ENCODE peak calls at places on chromosomes 11 and 22, in six cellular contexts. I is HEK293T, L is H1, W is HCT116, G is K562, Y is HepG2. C is an unnamed sample.

GRCh38 chr11:3946445-3947017 is 91.1 kb downstream of the STIM1 start:
- DNase-seq in I (no peak), L (no peak), W (no peak), G (no peak), Y (no peak), C (no peak)

GRCh38 chr11:73240190-73240781 is 22.2 kb downstream of the P2RY2 start:
- DNase-seq in I (no peak), L (no peak), W (no peak), G (no peak), Y (no peak), C (no peak)

GRCh38 chr11:115342142-115342541 is 162.1 kb downstream of the CADM1 start:
- DNase-seq in I (no peak), L (no peak), W (no peak), G (no peak), Y (no peak), C (no peak)

GRCh38 chr11:40286137-40286536 is 1173.3 kb downstream of the LRRC4C start:
- DNase-seq in I (no peak), L (no peak), W (no peak), G (no peak), Y (no peak), C (no peak)

GRCh38 chr11:66443602-66444001 is 5.0 kb upstream of the MRPL11 start:
- DNase-seq in I (no peak), L (no peak), W (peak; percentile 19), G (no peak), Y (no peak), C (no peak)

GRCh38 chr11:105699203-105699602 is 89.3 kb downstream of the GRIA4 start:
- DNase-seq in I (no peak), L (no peak), W (no peak), G (no peak), Y (no peak), C (no peak)

GRCh38 chr11:33864479-33864878 is 27.4 kb downstream of the LMO2 start:
- DNase-seq in I (no peak), L (no peak), W (no peak), G (no peak), Y (no peak), C (no peak)

GRCh38 chr11:70745936-70746335 is 347.6 kb downstream of the CTTN start:
- DNase-seq in I (no peak), L (no peak), W (no peak), G (no peak), Y (no peak), C (no peak)

GRCh38 chr22:49767355-49768062 is 60.2 kb downstream of the BRD1 start:
- DNase-seq in I (peak; percentile 62), L (peak; percentile 74), W (peak; percentile 42), G (peak; percentile 44), Y (peak; percentile 58), C (peak; percentile 66)

GRCh38 chr22:32591620-32592019 is 117.0 kb downstream of the FBXO7 start:
- DNase-seq in I (no peak), L (no peak), W (no peak), G (no peak), Y (no peak), C (no peak)

GRCh38 chr11:63602296-63602695 is 11.9 kb downstream of the PLAAT3 start:
- DNase-seq in I (no peak), L (no peak), W (no peak), G (no peak), Y (no peak), C (no peak)

GRCh38 chr11:41786087-41786486 is 326.6 kb upstream of the LRRC4C start:
- DNase-seq in I (no peak), L (no peak), W (no peak), G (no peak), Y (no peak), C (no peak)

GRCh38 chr11:35141538-35141937 is 2.6 kb downstream of the CD44 start:
- DNase-seq in I (no peak), L (no peak), W (no peak), G (no peak), Y (no peak), C (no peak)

GRCh38 chr11:67662806-67663514 is 11.5 kb downstream of the ALDH3B2 start:
- DNase-seq in I (peak; percentile 3), L (no peak), W (no peak), G (no peak), Y (no peak), C (peak; percentile 12)

GRCh38 chr11:35167451-35167954 is 28.5 kb downstream of the CD44 start:
- DNase-seq in I (no peak), L (no peak), W (no peak), G (no peak), Y (no peak), C (no peak)

GRCh38 chr11:67105964-67106363 is 13.1 kb upstream of the KDM2A start:
- DNase-seq in I (no peak), L (no peak), W (no peak), G (no peak), Y (no peak), C (no peak)

GRCh38 chr11:66863428-66864125 is 6.7 kb downstream of the LRFN4 start:
- DNase-seq in I (no peak), L (no peak), W (no peak), G (no peak), Y (no peak), C (no peak)

GRCh38 chr11:72446929-72447753 is 12.8 kb upstream of the CLPB start:
- DNase-seq in I (peak; percentile 67), L (no peak), W (peak; percentile 69), G (peak; percentile 45), Y (peak; percentile 62), C (no peak)

GRCh38 chr11:1518301-1518700 is 31.7 kb upstream of the MOB2 start:
- DNase-seq in I (no peak), L (no peak), W (no peak), G (no peak), Y (no peak), C (no peak)

GRCh38 chr11:67584205-67584880 is 731 bp downstream of the GSTP1 start:
- DNase-seq in I (peak; percentile 28), L (peak; percentile 60), W (no peak), G (peak; percentile 73), Y (no peak), C (peak; percentile 62)

GRCh38 chr11:35065566-35065965 is 73.4 kb upstream of the CD44 start:
- DNase-seq in I (no peak), L (no peak), W (no peak), G (no peak), Y (no peak), C (no peak)

GRCh38 chr11:26088391-26088790 is 243.5 kb upstream of the ANO3 start:
- DNase-seq in I (no peak), L (no peak), W (no peak), G (no peak), Y (no peak), C (no peak)

GRCh38 chr22:23218867-23219251 is 38.5 kb downstream of the BCR start:
- DNase-seq in I (peak; percentile 58), L (no peak), W (no peak), G (no peak), Y (peak; percentile 59), C (peak; percentile 55)

GRCh38 chr22:23215294-23216204 is 35.2 kb downstream of the BCR start:
- DNase-seq in I (no peak), L (no peak), W (no peak), G (peak; percentile 58), Y (no peak), C (no peak)

GRCh38 chr22:23216331-23217170 is 36.2 kb downstream of the BCR start:
- DNase-seq in I (no peak), L (no peak), W (no peak), G (peak; percentile 54), Y (peak; percentile 92), C (no peak)

GRCh38 chr22:23218053-23218866 is 38.0 kb downstream of the BCR start:
- DNase-seq in I (no peak), L (no peak), W (no peak), G (no peak), Y (no peak), C (no peak)

DNA sequence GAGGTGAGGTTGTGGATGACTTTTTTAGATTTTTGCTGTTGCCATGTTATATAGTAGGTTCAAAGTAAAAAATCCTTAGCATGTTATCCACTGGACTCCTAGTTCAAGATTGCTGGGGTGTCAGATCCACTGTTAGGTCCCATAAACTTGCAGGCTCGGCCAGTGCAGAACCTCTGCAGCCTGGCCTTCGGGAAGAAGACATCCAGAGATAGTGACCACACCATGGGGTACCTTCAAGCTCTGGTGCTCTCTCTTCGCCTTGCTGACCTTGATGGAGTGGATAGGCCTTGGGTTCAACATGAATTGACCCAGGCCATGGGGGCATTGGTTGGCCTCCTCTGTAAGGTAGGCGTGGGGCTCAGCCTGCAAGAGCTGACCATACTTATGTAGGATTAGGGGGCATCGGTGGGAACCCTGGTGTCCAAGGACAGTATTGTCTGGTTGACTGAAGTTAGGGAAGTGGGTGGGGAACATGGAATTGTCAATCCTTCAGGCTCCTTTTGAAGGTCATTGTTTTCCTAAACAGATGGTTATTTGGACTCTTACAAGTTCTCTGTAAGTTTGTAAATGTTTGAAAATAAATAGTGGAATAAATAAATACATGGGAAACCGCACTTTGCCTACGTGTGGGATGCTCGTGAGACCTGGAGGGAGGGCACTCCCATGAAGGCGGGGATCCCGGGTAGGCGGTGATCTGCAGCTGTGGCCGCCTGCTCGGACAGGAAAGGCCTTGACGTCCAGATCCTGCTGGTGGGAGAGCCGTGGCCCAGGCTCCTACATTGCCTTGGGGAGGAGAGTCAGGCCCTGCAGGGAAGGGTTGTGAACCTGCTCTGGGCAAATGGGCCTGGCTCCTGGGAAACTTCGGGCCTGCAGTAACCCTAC is 37.1 kb downstream of the BCR start:
- DNase-seq in I (no peak), L (no peak), W (no peak), G (peak; percentile 61), Y (no peak), C (no peak)
- TF ChIP-seq SP1 in I (no peak), L (no peak), W (no peak), G (no peak), Y (no peak), C (no peak)

GRCh38 chr22:37202706-37203105 is 9.6 kb downstream of the SSTR3 start:
- DNase-seq in I (no peak), L (no peak), W (no peak), G (no peak), Y (no peak), C (no peak)
- TF ChIP-seq SP1 in I (no peak), L (no peak), W (no peak), G (no peak), Y (no peak), C (no peak)

DNA sequence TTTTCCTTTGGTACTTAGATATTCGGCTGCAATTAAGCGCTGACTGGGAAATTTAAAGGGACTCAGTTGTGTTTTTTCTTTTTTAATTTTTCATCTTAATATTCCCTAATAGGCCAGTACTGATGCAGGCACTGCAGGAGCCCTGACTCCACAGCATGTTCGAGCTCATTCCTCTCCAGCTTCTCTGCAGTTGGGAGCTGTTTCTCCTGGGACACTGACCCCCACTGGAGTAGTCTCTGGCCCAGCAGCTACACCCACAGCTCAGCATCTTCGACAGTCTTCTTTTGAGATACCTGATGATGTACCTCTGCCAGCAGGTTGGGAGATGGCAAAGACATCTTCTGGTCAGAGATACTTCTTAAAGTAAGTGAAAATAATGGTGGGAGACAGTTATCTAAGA is 3.8 kb downstream of the YAP1 start:
- DNase-seq in I (no peak), L (peak; percentile 37), W (no peak), G (no peak), Y (no peak), C (no peak)
- TF ChIP-seq SP1 in I (no peak), L (no peak), W (no peak), G (no peak), Y (no peak), C (no peak)

DNA sequence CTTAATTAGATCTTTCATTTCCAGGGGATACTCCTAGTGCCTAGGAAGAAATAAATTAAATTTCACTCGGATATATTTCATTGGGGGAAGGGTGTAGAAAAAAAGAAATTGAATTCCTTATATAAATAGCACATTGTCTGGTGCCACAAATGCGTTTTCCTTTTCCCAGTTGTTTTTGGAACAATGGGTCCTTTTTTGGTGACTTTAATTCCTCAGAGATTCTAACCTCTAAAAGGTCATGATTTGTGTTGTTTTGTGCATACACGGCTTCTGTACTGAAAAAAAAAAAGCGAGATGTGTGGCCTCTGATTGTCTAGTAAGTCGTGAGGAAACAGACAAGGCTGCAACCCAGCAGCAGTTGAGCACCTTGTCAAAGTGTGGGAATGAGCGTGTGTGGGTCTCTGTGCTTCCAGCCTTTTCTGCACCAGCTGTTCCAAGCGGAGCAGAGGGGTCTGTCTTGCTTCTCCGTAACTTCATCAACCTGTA is 64.5 kb upstream of the CRTAM start:
- DNase-seq in I (no peak), L (no peak), W (no peak), G (no peak), Y (no peak), C (no peak)
- TF ChIP-seq SP1 in I (no peak), L (no peak), W (no peak), G (no peak), Y (no peak), C (no peak)